ENCODE peak calls at places on chromosomes 12 and 14, in four cellular contexts. One of them, this sample, is unnamed.

GRCh38 chr12:64998327-64999156 is 122.6 kb downstream of the WIF1 start:
- DNase-seq in heart left ventricle: no peak
- DNase-seq in lung: no peak
- DNase-seq in MM.1S: no peak
- DNase-seq in this sample: no peak

GRCh38 chr14:61119006-61119405 is 138.0 kb downstream of the SLC38A6 start:
- DNase-seq in heart left ventricle: no peak
- DNase-seq in lung: no peak
- DNase-seq in MM.1S: no peak
- DNase-seq in this sample: no peak

GRCh38 chr12:93974252-93974651 is 174.1 kb upstream of the PLXNC1 start:
- DNase-seq in heart left ventricle: no peak
- DNase-seq in lung: no peak
- DNase-seq in MM.1S: no peak
- DNase-seq in this sample: no peak

GRCh38 chr12:116502989-116503496 is 56.1 kb upstream of the MAP1LC3B2 start:
- DNase-seq in heart left ventricle: no peak
- DNase-seq in lung: peak; percentile 57
- DNase-seq in MM.1S: no peak
- DNase-seq in this sample: no peak

GRCh38 chr12:131152587-131152986 is 198.9 kb downstream of the ADGRD1 start:
- DNase-seq in heart left ventricle: no peak
- DNase-seq in lung: no peak
- DNase-seq in MM.1S: no peak
- DNase-seq in this sample: no peak

GRCh38 chr14:91058017-91058675 is 2.3 kb downstream of the RPS6KA5 start:
- DNase-seq in heart left ventricle: no peak
- DNase-seq in lung: no peak
- DNase-seq in MM.1S: no peak
- DNase-seq in this sample: no peak

GRCh38 chr12:10115890-10116289 is 14.1 kb downstream of the CLEC7A start:
- DNase-seq in heart left ventricle: no peak
- DNase-seq in lung: no peak
- DNase-seq in MM.1S: no peak
- DNase-seq in this sample: no peak

GRCh38 chr14:81729622-81730021 is 196.0 kb upstream of the SEL1L start:
- DNase-seq in heart left ventricle: no peak
- DNase-seq in lung: no peak
- DNase-seq in MM.1S: no peak
- DNase-seq in this sample: no peak

GRCh38 chr12:68154768-68155167 is 4.8 kb downstream of the IFNG start:
- DNase-seq in heart left ventricle: no peak
- DNase-seq in lung: no peak
- DNase-seq in MM.1S: no peak
- DNase-seq in this sample: no peak

GRCh38 chr12:6792522-6793201 is 3.3 kb downstream of the CD4 start:
- DNase-seq in heart left ventricle: peak; percentile 44
- DNase-seq in lung: no peak
- DNase-seq in MM.1S: no peak
- DNase-seq in this sample: no peak

GRCh38 chr14:72801841-72802587 is 91.9 kb downstream of the DPF3 start:
- DNase-seq in heart left ventricle: no peak
- DNase-seq in lung: no peak
- DNase-seq in MM.1S: no peak
- DNase-seq in this sample: no peak

GRCh38 chr12:121536929-121537813 is 43.7 kb downstream of the KDM2B start:
- DNase-seq in heart left ventricle: peak; percentile 93
- DNase-seq in lung: peak; percentile 87
- DNase-seq in MM.1S: peak; percentile 81
- DNase-seq in this sample: no peak

GRCh38 chr12:124369055-124369900 is 74.4 kb downstream of the RFLNA start:
- DNase-seq in heart left ventricle: peak; percentile 93
- DNase-seq in lung: peak; percentile 89
- DNase-seq in MM.1S: no peak
- DNase-seq in this sample: peak; percentile 88

GRCh38 chr14:93946104-93946503 is 19.0 kb downstream of the FAM181A start:
- DNase-seq in heart left ventricle: no peak
- DNase-seq in lung: no peak
- DNase-seq in MM.1S: no peak
- DNase-seq in this sample: no peak

GRCh38 chr12:124461851-124462623 is 105.4 kb downstream of the NCOR2 start:
- DNase-seq in heart left ventricle: no peak
- DNase-seq in lung: no peak
- DNase-seq in MM.1S: no peak
- DNase-seq in this sample: no peak

GRCh38 chr12:27635349-27635972 is 60.8 kb upstream of the REP15 start:
- DNase-seq in heart left ventricle: no peak
- DNase-seq in lung: no peak
- DNase-seq in MM.1S: peak; percentile 45
- DNase-seq in this sample: peak; percentile 39

GRCh38 chr14:72559669-72560068 is 334.2 kb downstream of the DPF3 start:
- DNase-seq in heart left ventricle: no peak
- DNase-seq in lung: no peak
- DNase-seq in MM.1S: no peak
- DNase-seq in this sample: no peak

GRCh38 chr12:122837306-122838265 is 2.3 kb downstream of the HIP1R start:
- DNase-seq in heart left ventricle: no peak
- DNase-seq in lung: no peak
- DNase-seq in MM.1S: no peak
- DNase-seq in this sample: no peak
- H3K4me3 ChIP-seq in heart left ventricle: no peak overlapping the region
- H3K4me3 ChIP-seq in lung: no peak overlapping the region
- H3K4me3 ChIP-seq in MM.1S: no peak overlapping the region
- H3K4me3 ChIP-seq in this sample: no peak overlapping the region

DNA sequence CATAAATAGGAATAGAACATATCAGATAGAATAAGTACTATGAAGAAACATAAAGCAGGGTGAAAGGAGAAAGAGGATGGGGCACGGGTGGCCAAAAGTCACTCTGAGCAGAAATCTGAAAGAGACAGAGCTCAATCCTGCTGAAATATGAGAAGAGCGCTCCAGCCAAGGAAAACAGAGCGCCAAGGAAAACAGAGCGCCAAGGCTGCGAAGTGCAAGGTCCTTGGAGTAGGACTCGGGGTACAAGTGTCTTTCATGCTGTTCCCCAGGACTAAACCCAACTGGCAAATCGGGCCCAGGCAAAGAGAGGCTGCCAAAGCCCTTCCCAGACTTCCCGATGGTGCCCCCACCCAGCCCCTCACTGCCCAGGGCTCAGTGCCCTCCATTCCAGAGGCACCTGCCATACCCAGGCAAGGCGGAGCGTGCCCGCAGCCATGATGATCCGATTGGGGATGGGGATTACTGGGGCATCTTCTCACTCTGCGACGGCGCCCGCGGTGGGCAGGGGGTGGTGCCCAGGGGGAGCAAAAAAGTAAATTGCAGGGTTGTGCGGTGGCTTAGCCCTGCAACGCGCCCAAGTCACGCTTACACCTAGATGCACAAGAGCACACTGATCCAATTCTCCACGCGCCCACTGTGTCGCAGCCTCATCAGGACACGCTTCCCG is 1.7 kb downstream of the LTBP2 start:
- DNase-seq in heart left ventricle: no peak
- DNase-seq in lung: no peak
- DNase-seq in MM.1S: no peak
- DNase-seq in this sample: no peak
- H3K4me3 ChIP-seq in heart left ventricle: peak overlapping the region; percentile 53
- H3K4me3 ChIP-seq in lung: peak overlapping the region; percentile 29
- H3K4me3 ChIP-seq in MM.1S: no peak overlapping the region
- H3K4me3 ChIP-seq in this sample: peak overlapping the region; percentile 64

DNA sequence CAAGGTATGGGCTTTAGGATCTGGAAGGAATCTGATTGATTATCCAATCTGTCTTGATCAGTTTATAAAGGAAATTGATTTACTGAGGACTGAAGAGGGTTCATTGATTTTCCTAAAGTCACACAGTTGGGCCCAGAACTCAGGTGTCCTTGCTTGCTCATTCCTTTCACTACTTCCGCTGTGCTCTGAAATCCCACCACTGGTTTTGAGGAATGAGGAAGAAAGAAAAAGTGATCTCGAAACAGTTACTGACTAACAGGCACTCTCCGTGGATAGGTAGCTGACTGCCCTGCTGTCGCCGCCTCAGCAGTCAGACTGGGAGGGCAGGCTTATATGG is at the start of gene FITM1:
- DNase-seq in heart left ventricle: no peak
- DNase-seq in lung: no peak
- DNase-seq in MM.1S: no peak
- DNase-seq in this sample: no peak
- H3K4me3 ChIP-seq in heart left ventricle: peak within 1 kb of the TSS; percentile 1
- H3K4me3 ChIP-seq in lung: no peak within 1 kb of the TSS
- H3K4me3 ChIP-seq in MM.1S: no peak within 1 kb of the TSS
- H3K4me3 ChIP-seq in this sample: peak within 1 kb of the TSS; percentile 38

DNA sequence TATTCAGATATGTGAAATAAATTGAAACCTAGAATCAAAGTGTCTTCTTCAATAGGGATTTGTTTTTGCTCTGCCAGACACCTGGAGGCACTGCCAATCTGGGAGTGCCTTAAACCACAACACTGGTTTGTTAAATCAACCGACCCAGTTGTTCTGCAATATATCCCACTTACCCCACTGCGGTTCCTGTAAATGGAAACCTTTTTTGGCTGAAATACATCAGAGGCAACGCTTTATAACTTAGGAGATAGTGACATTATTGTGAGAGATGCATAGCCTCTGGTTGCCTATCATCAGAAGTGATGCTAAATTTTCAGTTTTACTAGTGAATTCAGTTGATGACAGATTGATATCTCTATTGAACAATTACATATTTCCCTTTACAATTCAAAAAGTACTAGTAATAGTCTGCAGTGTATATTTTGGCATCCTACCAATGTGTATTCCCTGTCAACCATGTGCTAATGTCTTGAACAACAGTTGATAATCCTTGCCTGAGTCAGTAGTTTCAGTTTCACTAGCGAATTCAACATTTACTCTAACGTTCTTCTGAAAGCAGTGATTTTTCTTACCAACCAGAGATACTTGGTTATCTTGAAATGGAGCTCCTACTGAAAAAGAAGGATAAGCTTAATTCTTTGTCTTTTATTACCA is 30.5 kb downstream of the PPP2R5C start:
- DNase-seq in heart left ventricle: no peak
- DNase-seq in lung: no peak
- DNase-seq in MM.1S: peak; percentile 71
- DNase-seq in this sample: no peak
- H3K4me3 ChIP-seq in heart left ventricle: no peak overlapping the region
- H3K4me3 ChIP-seq in lung: no peak overlapping the region
- H3K4me3 ChIP-seq in MM.1S: peak overlapping the region; percentile 28
- H3K4me3 ChIP-seq in this sample: peak overlapping the region; percentile 25

DNA sequence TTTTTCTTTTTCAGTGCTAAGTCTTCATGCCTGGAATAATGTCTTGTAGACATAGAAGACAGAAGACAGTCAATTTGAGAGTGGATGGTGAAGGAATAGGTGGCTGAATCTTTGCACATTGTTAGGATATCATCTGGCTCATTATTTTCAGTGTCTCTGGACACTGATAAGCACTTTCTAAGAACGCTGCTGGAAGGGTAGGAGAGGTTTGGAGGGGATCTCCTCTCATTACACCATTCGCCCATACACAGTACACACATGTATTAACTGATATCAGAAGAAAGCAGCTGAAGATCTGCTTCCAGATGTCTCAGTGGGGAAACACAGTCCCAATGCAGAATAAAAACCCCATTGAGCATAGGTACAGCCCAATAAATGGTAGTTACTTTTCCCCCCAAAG is 461.1 kb upstream of the DCN start:
- DNase-seq in heart left ventricle: no peak
- DNase-seq in lung: no peak
- DNase-seq in MM.1S: no peak
- DNase-seq in this sample: no peak
- H3K4me3 ChIP-seq in heart left ventricle: no peak overlapping the region
- H3K4me3 ChIP-seq in lung: no peak overlapping the region
- H3K4me3 ChIP-seq in MM.1S: no peak overlapping the region
- H3K4me3 ChIP-seq in this sample: no peak overlapping the region

GRCh38 chr14:52545584-52546317 is 6.6 kb downstream of the TXNDC16 start:
- DNase-seq in heart left ventricle: no peak
- DNase-seq in lung: no peak
- DNase-seq in MM.1S: no peak
- DNase-seq in this sample: no peak
- H3K4me3 ChIP-seq in heart left ventricle: no peak overlapping the region
- H3K4me3 ChIP-seq in lung: no peak overlapping the region
- H3K4me3 ChIP-seq in MM.1S: no peak overlapping the region
- H3K4me3 ChIP-seq in this sample: no peak overlapping the region

DNA sequence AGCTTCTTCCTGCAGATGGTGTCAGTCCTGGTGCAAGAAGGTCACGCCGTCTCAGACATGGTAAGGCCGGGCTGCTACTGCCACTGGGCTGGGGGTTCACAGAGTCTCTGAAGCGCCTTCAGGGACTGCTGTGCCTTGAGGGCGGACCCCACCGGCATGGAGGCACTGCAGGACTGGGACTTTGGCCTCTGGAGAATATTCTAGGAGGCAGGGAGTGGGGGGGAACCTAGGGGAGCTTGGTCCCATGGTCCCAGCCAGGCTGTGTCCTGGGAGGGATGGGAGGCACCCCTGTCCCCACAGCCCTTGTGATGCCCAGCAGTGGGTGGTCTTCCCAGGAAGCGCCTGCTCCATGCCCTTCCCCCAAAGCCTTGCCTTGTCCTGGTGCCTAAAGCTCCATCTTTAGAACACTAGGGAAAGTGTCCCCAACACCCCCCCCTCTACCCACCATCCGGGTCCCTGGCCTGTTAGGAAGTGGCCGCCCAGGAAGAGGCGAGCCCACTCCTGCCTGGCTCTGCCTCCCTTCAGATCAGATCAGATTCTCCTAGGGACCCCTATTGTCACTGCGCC is 1.5 kb downstream of the AMN start:
- DNase-seq in heart left ventricle: no peak
- DNase-seq in lung: no peak
- DNase-seq in MM.1S: no peak
- DNase-seq in this sample: no peak
- H3K4me3 ChIP-seq in heart left ventricle: no peak overlapping the region
- H3K4me3 ChIP-seq in lung: no peak overlapping the region
- H3K4me3 ChIP-seq in MM.1S: no peak overlapping the region
- H3K4me3 ChIP-seq in this sample: no peak overlapping the region